ENCODE peak calls at places on chromosomes 3 and 15, in eight cellular contexts. W is left lobe of liver; F is activated CD8-positive, alpha-beta T cell treated with anti-CD3 and anti-CD28 coated beads, Interleukin-2, amount 10 ng/mL, durations not matched to agents 7 days and 5 days; X is right cardiac atrium; M is mucosa of descending colon; N is GM12878; Z is activated T-cell treated with anti-CD3 and anti-CD28 coated beads, Interleukin-2, amount 50 U/mL, for 72 hours; G is SK-N-SH treated with all-trans-retinoic acid at 6 μM for 48 hours. H is an unnamed sample.

GRCh38 chr15:49301562-49301961 is 121.5 kb upstream of the FGF7 start:
- ATAC-seq in M (no peak), F (no peak), Z (no peak), N (no peak), X (no peak), G (no peak), W (no peak), H (no peak)

GRCh38 chr15:45647828-45648227 is 13.0 kb downstream of the SQOR start:
- ATAC-seq in G (no peak), M (no peak), W (no peak), F (no peak), Z (no peak), N (no peak), X (no peak), H (no peak)

GRCh38 chr15:76059320-76060097 is at the start of gene TMEM266:
- ATAC-seq in X (peak), F (peak), W (peak), M (peak), G (peak), N (peak), Z (peak), H (peak)

GRCh38 chr3:126948980-126949535 is 33.9 kb upstream of the PLXNA1 start:
- ATAC-seq in Z (no peak), F (no peak), M (no peak), N (no peak), G (no peak), X (peak), W (peak), H (no peak)

GRCh38 chr3:18830087-18830486 is 318.2 kb upstream of the KCNH8 start:
- ATAC-seq in N (no peak), G (no peak), X (no peak), W (no peak), F (peak), M (no peak), Z (peak), H (peak)

GRCh38 chr15:29410342-29410741 is 140.7 kb upstream of the NSMCE3 start:
- ATAC-seq in F (no peak), M (no peak), N (no peak), X (no peak), G (no peak), Z (no peak), W (no peak), H (no peak)

GRCh38 chr3:134381836-134382442 is 7.7 kb upstream of the AMOTL2 start:
- ATAC-seq in X (peak), M (peak), F (no peak), G (peak), W (no peak), N (no peak), Z (no peak), H (no peak)

GRCh38 chr3:15450611-15451467 is 23.4 kb downstream of the EAF1 start:
- ATAC-seq in M (no peak), G (no peak), F (no peak), X (no peak), W (no peak), Z (no peak), N (no peak), H (no peak)

GRCh38 chr15:32898991-32899613 is 181.3 kb downstream of the GREM1 start:
- ATAC-seq in F (no peak), G (no peak), M (peak), X (no peak), W (no peak), Z (no peak), N (peak), H (no peak)

GRCh38 chr3:126535636-126536035 is 11.7 kb downstream of the CHST13 start:
- ATAC-seq in W (no peak), N (no peak), F (no peak), G (no peak), M (no peak), X (no peak), Z (no peak), H (no peak)

GRCh38 chr15:42919794-42920280 is 741 bp downstream of the TTBK2 start:
- ATAC-seq in N (peak), M (peak), Z (no peak), W (peak), G (peak), X (no peak), F (no peak), H (peak)

GRCh38 chr3:185659942-185660921 is 74.1 kb downstream of the SENP2 start:
- ATAC-seq in M (peak), W (peak), F (peak), G (peak), Z (peak), N (peak), X (peak), H (peak)

GRCh38 chr3:12479919-12480425 is 4.3 kb upstream of the TSEN2 start:
- ATAC-seq in W (peak), F (no peak), X (peak), M (peak), G (peak), N (peak), Z (peak), H (peak)

GRCh38 chr15:31465083-31465955 is 138.7 kb downstream of the KLF13 start:
- ATAC-seq in M (peak), X (no peak), Z (no peak), W (peak), G (no peak), N (no peak), F (no peak), H (no peak)

GRCh38 chr3:133058831-133059230 is 20.6 kb downstream of the TMEM108 start:
- ATAC-seq in M (no peak), G (no peak), Z (no peak), F (no peak), X (no peak), W (no peak), N (no peak), H (no peak)

GRCh38 chr3:27914199-27914598 is 192.1 kb upstream of the EOMES start:
- ATAC-seq in X (no peak), Z (no peak), G (peak), F (no peak), N (peak), W (no peak), M (no peak), H (no peak)

GRCh38 chr15:44883219-44883900 is 73.1 kb upstream of the TERB2 start:
- ATAC-seq in G (no peak), W (peak), F (no peak), Z (peak), X (no peak), M (no peak), N (peak), H (peak)

GRCh38 chr3:135125171-135125801 is 330.2 kb downstream of the EPHB1 start:
- ATAC-seq in F (no peak), W (peak), Z (no peak), G (peak), X (no peak), M (no peak), N (peak), H (no peak)

GRCh38 chr3:141493152-141493551 is 6.3 kb downstream of the RASA2 start:
- ATAC-seq in N (peak), G (no peak), M (no peak), Z (peak), X (no peak), W (no peak), F (peak), H (peak)

GRCh38 chr3:194779729-194780224 is 94.1 kb downstream of the FAM43A start:
- ATAC-seq in W (no peak), N (no peak), Z (no peak), M (no peak), G (no peak), F (no peak), X (peak), H (no peak)

GRCh38 chr3:196163687-196164493 is 47.3 kb downstream of the ZDHHC19 start:
- ATAC-seq in X (peak), M (peak), N (no peak), F (no peak), Z (no peak), G (no peak), W (peak), H (no peak)

GRCh38 chr3:124653788-124654469 is 76.3 kb upstream of the UMPS start:
- ATAC-seq in M (no peak), X (peak), N (no peak), W (peak), F (no peak), Z (no peak), G (no peak), H (no peak)

GRCh38 chr3:126263539-126263938 is 83.2 kb upstream of the ALDH1L1 start:
- ATAC-seq in X (no peak), Z (no peak), G (no peak), M (no peak), N (no peak), F (no peak), W (no peak), H (no peak)

GRCh38 chr3:15180042-15180611 is 25.9 kb upstream of the CAPN7 start:
- ATAC-seq in M (no peak), G (no peak), Z (no peak), X (no peak), F (peak), W (no peak), N (peak), H (peak)

GRCh38 chr3:185900228-185900627 is 37.6 kb downstream of the TRA2B start:
- ATAC-seq in N (peak), W (peak), G (peak), Z (peak), M (peak), X (peak), F (no peak), H (peak)

GRCh38 chr3:12833226-12834161 is 7.9 kb downstream of the RPL32 start:
- ATAC-seq in W (no peak), F (no peak), G (no peak), M (no peak), X (no peak), N (no peak), Z (no peak), H (no peak)

GRCh38 chr15:91072162-91072561 is 27.9 kb upstream of the SV2B start:
- ATAC-seq in M (no peak), F (no peak), N (no peak), Z (no peak), X (no peak), G (no peak), W (no peak), H (no peak)

GRCh38 chr15:31005660-31006059 is 14.2 kb upstream of the MTMR10 start:
- ATAC-seq in Z (no peak), X (no peak), M (no peak), G (no peak), F (no peak), N (peak), W (no peak), H (no peak)

GRCh38 chr15:45393851-45394250 is 15.5 kb upstream of the GATM start:
- ATAC-seq in N (peak), Z (peak), W (peak), G (peak), F (no peak), X (peak), M (peak), H (peak)

GRCh38 chr15:63870043-63870394 is 36.3 kb upstream of the HERC1 start:
- ATAC-seq in W (no peak), N (peak), G (no peak), Z (peak), M (peak), X (no peak), F (peak), H (peak)

GRCh38 chr3:13229291-13229949 is 156.2 kb upstream of the IQSEC1 start:
- ATAC-seq in N (peak), W (peak), Z (no peak), G (peak), F (peak), X (peak), M (peak), H (peak)

GRCh38 chr3:7517979-7518378 is 657.1 kb downstream of the GRM7 start:
- ATAC-seq in W (no peak), Z (no peak), N (no peak), F (no peak), X (peak), G (no peak), M (no peak), H (no peak)

H was measured in activated T-helper 17 cell treated with anti-CD3 and anti-CD28 coated beads, Interleukin-2, amount 50 U/mL, for 72 hours.